ENCODE peak calls at places on chromosome 15, in six cellular contexts. K, G, R, Z, Q and V are unnamed samples.

GRCh38 chr15:68025860-68026424 is 28.2 kb upstream of the PIAS1 start:
- DNase-seq in K (no peak), Q (no peak), G (no peak), Z (peak), R (no peak), V (no peak)

GRCh38 chr15:47991376-47991775 is 129.4 kb upstream of the SLC24A5 start:
- DNase-seq in K (peak), G (no peak), Z (peak), R (no peak), Q (no peak), V (no peak)

GRCh38 chr15:74958320-74958907 is 1.8 kb upstream of the RPP25 start:
- DNase-seq in R (peak), G (no peak), Z (no peak), K (peak), Q (peak), V (no peak)

GRCh38 chr15:23397779-23398178 is 43.2 kb downstream of the GOLGA8S start:
- DNase-seq in G (no peak), K (no peak), Z (no peak), Q (no peak), R (no peak), V (no peak)

GRCh38 chr15:62483817-62484216 is 318.7 kb upstream of the C2CD4B start:
- DNase-seq in R (peak), Z (no peak), K (peak), Q (no peak), G (no peak), V (peak)

GRCh38 chr15:53126144-53126543 is 336.0 kb upstream of the ONECUT1 start:
- DNase-seq in R (no peak), Z (no peak), K (no peak), G (no peak), Q (no peak), V (no peak)

GRCh38 chr15:57377478-57377847 is 1.2 kb downstream of the CGNL1 start:
- DNase-seq in Z (no peak), Q (no peak), G (no peak), K (no peak), R (no peak), V (no peak)

GRCh38 chr15:86115138-86115801 is 35.6 kb downstream of the AGBL1 start:
- DNase-seq in Z (no peak), K (no peak), Q (no peak), G (no peak), R (no peak), V (no peak)

GRCh38 chr15:33066584-33066983 is 127.9 kb downstream of the FMN1 start:
- DNase-seq in Q (no peak), R (no peak), Z (no peak), K (no peak), G (no peak), V (no peak)

GRCh38 chr15:63327648-63328421 is 50.4 kb downstream of the APH1B start:
- DNase-seq in K (no peak), R (peak), G (no peak), Z (no peak), Q (no peak), V (no peak)

GRCh38 chr15:47586653-47587224 is 130.6 kb upstream of the SEMA6D start:
- DNase-seq in Z (peak), R (no peak), G (no peak), Q (no peak), K (no peak), V (peak)

GRCh38 chr15:57356636-57357035 is 19.7 kb upstream of the CGNL1 start:
- DNase-seq in K (peak), Z (peak), R (peak), Q (no peak), G (no peak), V (peak)

GRCh38 chr15:56772868-56773639 is 39.7 kb upstream of the ZNF280D start:
- DNase-seq in K (peak), G (no peak), Q (no peak), Z (peak), R (no peak), V (no peak)

GRCh38 chr15:63447277-63447676 is 57.1 kb upstream of the USP3 start:
- DNase-seq in G (no peak), R (no peak), Z (no peak), Q (no peak), K (no peak), V (no peak)

GRCh38 chr15:26028086-26028740 is 165.1 kb upstream of the ATP10A start:
- DNase-seq in Q (no peak), G (no peak), R (no peak), K (no peak), Z (no peak), V (no peak)

GRCh38 chr15:64286473-64286872 is 69.5 kb downstream of the CSNK1G1 start:
- DNase-seq in Z (no peak), Q (no peak), G (no peak), R (no peak), K (no peak), V (no peak)

GRCh38 chr15:63353887-63354286 is 27.8 kb downstream of the CA12 start:
- DNase-seq in K (no peak), Q (no peak), G (no peak), R (no peak), Z (no peak), V (no peak)

GRCh38 chr15:63409179-63409578 is 27.5 kb upstream of the CA12 start:
- DNase-seq in K (no peak), Z (no peak), G (no peak), R (no peak), Q (no peak), V (no peak)

GRCh38 chr15:71921191-71921590 is 110.8 kb downstream of the NR2E3 start:
- DNase-seq in Z (no peak), K (no peak), Q (no peak), G (no peak), R (no peak), V (no peak)

GRCh38 chr15:71804226-71804625 is 6.1 kb upstream of the NR2E3 start:
- DNase-seq in R (no peak), K (no peak), Z (no peak), Q (no peak), G (no peak), V (no peak)

GRCh38 chr15:101359365-101359947 is 64.4 kb upstream of the SNRPA1 start:
- DNase-seq in R (no peak), Q (no peak), Z (peak), K (no peak), G (no peak), V (no peak)

GRCh38 chr15:91965501-91966180 is 112.1 kb downstream of the SLCO3A1 start:
- DNase-seq in Q (no peak), K (peak), G (no peak), R (no peak), Z (no peak), V (peak)

GRCh38 chr15:32936283-32936918 is 218.6 kb downstream of the GREM1 start:
- DNase-seq in R (no peak), Z (peak), Q (no peak), G (peak), K (peak), V (no peak)

GRCh38 chr15:84852212-84852611 is 32.2 kb upstream of the SLC28A1 start:
- DNase-seq in G (no peak), K (no peak), Q (no peak), R (no peak), Z (no peak), V (no peak)

GRCh38 chr15:49423906-49424520 is 971 bp downstream of the FGF7 start:
- DNase-seq in K (no peak), G (no peak), Z (no peak), Q (no peak), R (no peak), V (no peak)
- H3K4me3 ChIP-seq in K (peak), G (no peak), Z (peak), Q (peak), R (no peak), V (peak)

GRCh38 chr15:80484312-80484981 is 80.3 kb downstream of the ARNT2 start:
- DNase-seq in R (no peak), K (peak), G (no peak), Q (no peak), Z (no peak), V (peak)

GRCh38 chr15:80482686-80483085 is 78.5 kb downstream of the ARNT2 start:
- DNase-seq in R (no peak), Z (peak), K (peak), Q (no peak), G (no peak), V (no peak)

GRCh38 chr15:80485370-80486164 is 81.4 kb downstream of the ARNT2 start:
- DNase-seq in Q (no peak), Z (no peak), K (no peak), G (no peak), R (no peak), V (no peak)

GRCh38 chr15:80480909-80481308 is 76.7 kb downstream of the ARNT2 start:
- DNase-seq in Z (peak), G (no peak), Q (no peak), R (peak), K (peak), V (peak)

GRCh38 chr15:80483656-80484055 is 79.5 kb downstream of the ARNT2 start:
- DNase-seq in Q (no peak), G (no peak), R (no peak), Z (no peak), K (peak), V (peak)
- H3K4me3 ChIP-seq in Q (no peak), G (no peak), R (no peak), Z (no peak), K (no peak), V (no peak)

GRCh38 chr15:50496692-50497091 is 49.8 kb downstream of the USP50 start:
- DNase-seq in Z (no peak), Q (no peak), R (no peak), K (no peak), G (no peak), V (no peak)

GRCh38 chr15:50493625-50494024 is 52.8 kb downstream of the USP50 start:
- DNase-seq in Q (no peak), K (no peak), G (no peak), R (no peak), Z (no peak), V (no peak)
- H3K4me3 ChIP-seq in Q (no peak), K (no peak), G (no peak), R (no peak), Z (no peak), V (no peak)

GRCh38 chr15:95016511-95017219 is 785.3 kb downstream of the MCTP2 start:
- DNase-seq in R (no peak), Q (no peak), Z (no peak), G (no peak), K (peak), V (peak)

GRCh38 chr15:95019907-95020306 is 788.5 kb downstream of the MCTP2 start:
- DNase-seq in K (no peak), Q (no peak), Z (no peak), G (no peak), R (no peak), V (peak)

GRCh38 chr15:95018888-95019545 is 787.7 kb downstream of the MCTP2 start:
- DNase-seq in Z (peak), Q (no peak), G (no peak), K (peak), R (peak), V (peak)

GRCh38 chr15:95021816-95022215 is 790.5 kb downstream of the MCTP2 start:
- DNase-seq in K (no peak), R (no peak), G (no peak), Z (no peak), Q (no peak), V (no peak)

GRCh38 chr15:95017950-95018349 is 786.6 kb downstream of the MCTP2 start:
- DNase-seq in G (no peak), R (peak), K (no peak), Z (no peak), Q (no peak), V (no peak)
- H3K4me3 ChIP-seq in G (no peak), R (no peak), K (no peak), Z (no peak), Q (no peak), V (no peak)

GRCh38 chr15:78564743-78565096 is 600 bp upstream of the CHRNA5 start:
- DNase-seq in Q (no peak), G (peak), R (no peak), K (no peak), Z (no peak), V (no peak)
- H3K4me3 ChIP-seq in Q (no peak), G (no peak), R (peak), K (no peak), Z (no peak), V (peak)

DNA sequence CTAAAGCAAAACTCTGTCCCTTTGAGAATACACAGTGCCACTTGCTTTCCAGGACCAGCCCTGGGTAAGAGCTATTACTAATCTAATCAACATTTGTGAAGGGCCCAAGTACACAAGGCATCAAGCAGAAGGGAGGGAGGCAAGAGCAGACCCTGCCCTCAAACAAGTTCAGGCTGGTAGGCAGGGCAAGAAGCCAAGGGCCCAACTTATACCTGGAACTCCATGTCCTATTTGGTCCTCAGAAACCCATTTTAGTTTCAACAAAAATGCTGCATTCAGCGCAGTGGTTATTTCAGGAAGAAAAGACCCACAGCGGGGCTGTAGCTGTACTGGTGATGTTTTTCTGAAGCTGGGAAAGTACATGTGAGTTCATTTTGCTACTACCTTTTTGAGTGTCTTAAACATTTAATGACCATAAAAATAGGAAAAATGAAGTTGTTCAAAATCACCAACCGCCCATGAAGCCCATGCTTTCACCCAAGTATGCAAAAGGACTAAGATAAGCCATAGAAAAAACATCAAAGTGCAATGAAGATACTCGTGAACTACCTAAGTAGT is 2.8 kb downstream of the RPS17 start:
- DNase-seq in K (no peak), G (no peak), Z (no peak), Q (no peak), R (peak), V (no peak)
- H3K4me3 ChIP-seq in K (no peak), G (peak), Z (peak), Q (no peak), R (peak), V (no peak)

GRCh38 chr15:77414781-77415442 is 5.0 kb downstream of the PEAK1 start:
- DNase-seq in Q (no peak), R (no peak), Z (no peak), K (no peak), G (no peak), V (no peak)

GRCh38 chr15:77416954-77417353 is 3.0 kb downstream of the PEAK1 start:
- DNase-seq in Q (no peak), R (no peak), G (no peak), K (peak), Z (no peak), V (no peak)

GRCh38 chr15:77417642-77418041 is 2.3 kb downstream of the PEAK1 start:
- DNase-seq in K (peak), R (no peak), Q (no peak), Z (no peak), G (no peak), V (peak)

GRCh38 chr15:77413687-77414349 is 6.1 kb downstream of the PEAK1 start:
- DNase-seq in Q (no peak), R (no peak), Z (no peak), K (no peak), G (no peak), V (no peak)

GRCh38 chr15:77415450-77416448 is 4.2 kb downstream of the PEAK1 start:
- DNase-seq in G (no peak), K (peak), R (no peak), Q (no peak), Z (no peak), V (peak)
- H3K4me3 ChIP-seq in G (no peak), K (peak), R (no peak), Q (no peak), Z (no peak), V (no peak)

GRCh38 chr15:44327578-44327977 is 39.1 kb downstream of the GOLM2 start:
- DNase-seq in R (no peak), K (no peak), Q (no peak), G (no peak), Z (no peak), V (no peak)

GRCh38 chr15:44328135-44328534 is 39.6 kb downstream of the GOLM2 start:
- DNase-seq in Z (no peak), G (no peak), K (no peak), Q (no peak), R (no peak), V (no peak)

GRCh38 chr15:44325568-44325967 is 37.0 kb downstream of the GOLM2 start:
- DNase-seq in G (no peak), Q (no peak), Z (no peak), K (no peak), R (peak), V (no peak)
- H3K4me3 ChIP-seq in G (no peak), Q (no peak), Z (no peak), K (no peak), R (no peak), V (no peak)

DNA sequence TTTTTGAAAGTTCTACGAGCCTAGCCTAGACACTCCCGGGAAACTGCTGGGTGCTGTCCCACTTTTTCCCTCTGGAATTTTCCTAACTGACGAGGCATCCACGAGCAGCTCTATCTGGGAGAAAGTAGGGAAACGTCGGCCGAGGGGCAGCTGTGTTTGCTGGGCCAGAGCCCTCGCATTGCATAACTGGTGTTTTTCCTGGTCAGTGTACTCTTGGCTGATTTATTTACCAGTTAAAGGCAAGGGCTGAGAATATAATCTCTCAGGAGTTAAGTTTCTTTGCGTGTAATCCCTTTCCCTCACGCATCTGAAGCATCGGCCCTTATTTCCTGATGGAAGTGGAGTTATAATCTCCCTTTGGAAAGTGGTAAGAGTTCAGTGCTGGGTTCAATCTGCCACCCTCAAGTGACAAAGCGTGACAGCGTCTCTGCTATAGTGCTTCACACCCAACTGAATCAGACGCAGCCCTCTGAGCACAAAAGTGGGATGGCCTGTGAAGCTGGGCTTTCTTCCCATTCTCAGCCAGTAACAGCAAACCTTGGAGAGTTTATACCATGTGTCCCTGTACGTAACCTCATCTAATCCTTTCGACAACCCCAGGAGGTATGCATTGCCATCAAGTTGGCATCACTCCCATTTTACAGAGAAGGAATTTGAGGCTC is 311.5 kb downstream of the RORA start:
- DNase-seq in R (no peak), Z (no peak), Q (no peak), G (no peak), K (peak), V (no peak)
- H3K4me3 ChIP-seq in R (no peak), Z (no peak), Q (no peak), G (no peak), K (no peak), V (no peak)